ENCODE peak calls at places on chromosome 19, in ten cellular contexts. One of them, this sample, is unnamed.

GRCh38 chr19:19120308-19121156 is 17.7 kb downstream of the TMEM161A start:
- DNase-seq in fibroblast of pulmonary artery: peak; percentile 82
- DNase-seq in Caco-2: peak; percentile 42
- DNase-seq in fibroblast of villous mesenchyme: peak; percentile 89
- DNase-seq in astrocyte of the spinal cord: peak; percentile 84
- DNase-seq in thoracic aorta: no peak
- DNase-seq in colonic mucosa: peak; percentile 74
- DNase-seq in GM12865: peak; percentile 43
- DNase-seq in mucosa of descending colon: peak; percentile 86
- DNase-seq in lower leg skin: no peak
- DNase-seq in this sample: peak; percentile 46

GRCh38 chr19:3520166-3521103 is 14.3 kb downstream of the FZR1 start:
- DNase-seq in astrocyte of the spinal cord: no peak
- DNase-seq in thoracic aorta: no peak
- DNase-seq in mucosa of descending colon: no peak
- DNase-seq in fibroblast of pulmonary artery: no peak
- DNase-seq in colonic mucosa: no peak
- DNase-seq in GM12865: no peak
- DNase-seq in Caco-2: no peak
- DNase-seq in fibroblast of villous mesenchyme: no peak
- DNase-seq in lower leg skin: no peak
- DNase-seq in this sample: no peak

GRCh38 chr19:35251456-35251855 is 2.7 kb downstream of the LSR start:
- DNase-seq in thoracic aorta: no peak
- DNase-seq in Caco-2: no peak
- DNase-seq in mucosa of descending colon: no peak
- DNase-seq in colonic mucosa: peak; percentile 13
- DNase-seq in fibroblast of pulmonary artery: no peak
- DNase-seq in GM12865: no peak
- DNase-seq in fibroblast of villous mesenchyme: no peak
- DNase-seq in astrocyte of the spinal cord: no peak
- DNase-seq in lower leg skin: peak; percentile 18
- DNase-seq in this sample: no peak

GRCh38 chr19:8022275-8022674 is 16.8 kb upstream of the ELAVL1 start:
- DNase-seq in Caco-2: no peak
- DNase-seq in fibroblast of pulmonary artery: no peak
- DNase-seq in fibroblast of villous mesenchyme: no peak
- DNase-seq in thoracic aorta: no peak
- DNase-seq in mucosa of descending colon: no peak
- DNase-seq in GM12865: no peak
- DNase-seq in lower leg skin: no peak
- DNase-seq in astrocyte of the spinal cord: no peak
- DNase-seq in colonic mucosa: no peak
- DNase-seq in this sample: no peak

GRCh38 chr19:58555920-58556632 is 1.2 kb upstream of the CHMP2A start:
- DNase-seq in astrocyte of the spinal cord: no peak
- DNase-seq in GM12865: no peak
- DNase-seq in fibroblast of villous mesenchyme: no peak
- DNase-seq in colonic mucosa: peak; percentile 31
- DNase-seq in thoracic aorta: no peak
- DNase-seq in fibroblast of pulmonary artery: no peak
- DNase-seq in Caco-2: no peak
- DNase-seq in mucosa of descending colon: no peak
- DNase-seq in lower leg skin: peak; percentile 86
- DNase-seq in this sample: no peak

GRCh38 chr19:18833849-18834643 is 2.3 kb downstream of the UPF1 start:
- DNase-seq in astrocyte of the spinal cord: no peak
- DNase-seq in mucosa of descending colon: peak; percentile 71
- DNase-seq in fibroblast of pulmonary artery: no peak
- DNase-seq in thoracic aorta: no peak
- DNase-seq in fibroblast of villous mesenchyme: no peak
- DNase-seq in lower leg skin: no peak
- DNase-seq in Caco-2: no peak
- DNase-seq in GM12865: no peak
- DNase-seq in colonic mucosa: peak; percentile 57
- DNase-seq in this sample: no peak

GRCh38 chr19:1383014-1383310 is 745 bp upstream of the NDUFS7 start:
- DNase-seq in mucosa of descending colon: no peak
- DNase-seq in colonic mucosa: no peak
- DNase-seq in Caco-2: no peak
- DNase-seq in thoracic aorta: no peak
- DNase-seq in fibroblast of pulmonary artery: no peak
- DNase-seq in astrocyte of the spinal cord: no peak
- DNase-seq in lower leg skin: no peak
- DNase-seq in GM12865: no peak
- DNase-seq in fibroblast of villous mesenchyme: no peak
- DNase-seq in this sample: no peak

GRCh38 chr19:35013820-35014754 is 14.0 kb downstream of the GRAMD1A start:
- DNase-seq in lower leg skin: no peak
- DNase-seq in colonic mucosa: no peak
- DNase-seq in fibroblast of pulmonary artery: no peak
- DNase-seq in fibroblast of villous mesenchyme: no peak
- DNase-seq in thoracic aorta: no peak
- DNase-seq in mucosa of descending colon: peak; percentile 54
- DNase-seq in Caco-2: no peak
- DNase-seq in GM12865: peak; percentile 47
- DNase-seq in astrocyte of the spinal cord: no peak
- DNase-seq in this sample: no peak

GRCh38 chr19:48591021-48591420 is 15.5 kb upstream of the SPACA4 start:
- DNase-seq in mucosa of descending colon: no peak
- DNase-seq in astrocyte of the spinal cord: no peak
- DNase-seq in fibroblast of villous mesenchyme: no peak
- DNase-seq in thoracic aorta: no peak
- DNase-seq in lower leg skin: no peak
- DNase-seq in GM12865: no peak
- DNase-seq in Caco-2: no peak
- DNase-seq in colonic mucosa: no peak
- DNase-seq in fibroblast of pulmonary artery: peak; percentile 30
- DNase-seq in this sample: peak; percentile 34
- TF ChIP-seq CTCF in mucosa of descending colon: no peak
- TF ChIP-seq CTCF in astrocyte of the spinal cord: no peak
- TF ChIP-seq CTCF in fibroblast of villous mesenchyme: no peak
- TF ChIP-seq CTCF in thoracic aorta: no peak
- TF ChIP-seq CTCF in lower leg skin: no peak
- TF ChIP-seq CTCF in GM12865: no peak
- TF ChIP-seq CTCF in Caco-2: peak; percentile 8
- TF ChIP-seq CTCF in colonic mucosa: no peak
- TF ChIP-seq CTCF in fibroblast of pulmonary artery: peak; percentile 13
- TF ChIP-seq CTCF in this sample: no peak

GRCh38 chr19:37995346-37995745 is 88.3 kb downstream of the SIPA1L3 start:
- DNase-seq in fibroblast of pulmonary artery: no peak
- DNase-seq in Caco-2: no peak
- DNase-seq in GM12865: no peak
- DNase-seq in mucosa of descending colon: no peak
- DNase-seq in thoracic aorta: no peak
- DNase-seq in lower leg skin: no peak
- DNase-seq in astrocyte of the spinal cord: no peak
- DNase-seq in fibroblast of villous mesenchyme: no peak
- DNase-seq in colonic mucosa: no peak
- DNase-seq in this sample: no peak

GRCh38 chr19:37999309-38000213 is 92.6 kb downstream of the SIPA1L3 start:
- DNase-seq in astrocyte of the spinal cord: peak; percentile 97
- DNase-seq in GM12865: no peak
- DNase-seq in fibroblast of villous mesenchyme: peak; percentile 97
- DNase-seq in thoracic aorta: no peak
- DNase-seq in colonic mucosa: no peak
- DNase-seq in Caco-2: no peak
- DNase-seq in fibroblast of pulmonary artery: peak; percentile 97
- DNase-seq in mucosa of descending colon: no peak
- DNase-seq in lower leg skin: no peak
- DNase-seq in this sample: peak; percentile 95

GRCh38 chr19:37994823-37995130 is 87.8 kb downstream of the SIPA1L3 start:
- DNase-seq in fibroblast of pulmonary artery: no peak
- DNase-seq in thoracic aorta: no peak
- DNase-seq in fibroblast of villous mesenchyme: no peak
- DNase-seq in lower leg skin: no peak
- DNase-seq in colonic mucosa: no peak
- DNase-seq in GM12865: no peak
- DNase-seq in mucosa of descending colon: no peak
- DNase-seq in astrocyte of the spinal cord: no peak
- DNase-seq in Caco-2: no peak
- DNase-seq in this sample: no peak

GRCh38 chr19:37998801-37999308 is 91.8 kb downstream of the SIPA1L3 start:
- DNase-seq in GM12865: no peak
- DNase-seq in lower leg skin: no peak
- DNase-seq in astrocyte of the spinal cord: no peak
- DNase-seq in colonic mucosa: no peak
- DNase-seq in fibroblast of pulmonary artery: no peak
- DNase-seq in fibroblast of villous mesenchyme: no peak
- DNase-seq in thoracic aorta: no peak
- DNase-seq in mucosa of descending colon: no peak
- DNase-seq in Caco-2: no peak
- DNase-seq in this sample: no peak

DNA sequence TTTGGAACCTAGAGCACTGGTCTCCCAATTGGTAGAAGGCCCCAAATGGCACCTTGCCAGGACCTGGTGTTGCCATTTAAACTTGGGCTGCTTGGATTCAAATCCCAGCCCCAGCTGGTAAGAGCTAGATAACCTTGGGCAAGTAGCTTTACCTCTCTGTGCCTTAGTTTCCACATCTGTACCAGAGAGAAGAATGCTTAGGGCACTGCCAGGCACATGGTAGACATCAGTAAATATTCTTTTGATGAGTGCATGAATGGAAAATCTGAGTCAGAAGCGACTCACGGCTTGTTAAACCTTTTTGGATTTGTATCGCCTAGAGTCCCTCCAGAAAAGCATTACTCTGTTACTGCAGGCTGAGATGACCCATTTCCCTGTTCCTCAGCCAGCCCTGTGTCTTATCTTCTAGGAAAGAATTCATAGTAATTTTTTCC is 90.9 kb downstream of the SIPA1L3 start:
- DNase-seq in Caco-2: no peak
- DNase-seq in GM12865: no peak
- DNase-seq in astrocyte of the spinal cord: peak; percentile 86
- DNase-seq in colonic mucosa: no peak
- DNase-seq in fibroblast of villous mesenchyme: peak; percentile 81
- DNase-seq in mucosa of descending colon: no peak
- DNase-seq in thoracic aorta: no peak
- DNase-seq in lower leg skin: no peak
- DNase-seq in fibroblast of pulmonary artery: peak; percentile 89
- DNase-seq in this sample: peak; percentile 98
- H3K4me3 ChIP-seq in Caco-2: no peak overlapping the region
- H3K4me3 ChIP-seq in GM12865: no peak overlapping the region
- H3K4me3 ChIP-seq in astrocyte of the spinal cord: no peak overlapping the region
- H3K4me3 ChIP-seq in colonic mucosa: no peak overlapping the region
- H3K4me3 ChIP-seq in fibroblast of villous mesenchyme: no peak overlapping the region
- H3K4me3 ChIP-seq in mucosa of descending colon: no peak overlapping the region
- H3K4me3 ChIP-seq in thoracic aorta: no peak overlapping the region
- H3K4me3 ChIP-seq in lower leg skin: no peak overlapping the region
- H3K4me3 ChIP-seq in fibroblast of pulmonary artery: no peak overlapping the region
- H3K4me3 ChIP-seq in this sample: no peak overlapping the region

DNA sequence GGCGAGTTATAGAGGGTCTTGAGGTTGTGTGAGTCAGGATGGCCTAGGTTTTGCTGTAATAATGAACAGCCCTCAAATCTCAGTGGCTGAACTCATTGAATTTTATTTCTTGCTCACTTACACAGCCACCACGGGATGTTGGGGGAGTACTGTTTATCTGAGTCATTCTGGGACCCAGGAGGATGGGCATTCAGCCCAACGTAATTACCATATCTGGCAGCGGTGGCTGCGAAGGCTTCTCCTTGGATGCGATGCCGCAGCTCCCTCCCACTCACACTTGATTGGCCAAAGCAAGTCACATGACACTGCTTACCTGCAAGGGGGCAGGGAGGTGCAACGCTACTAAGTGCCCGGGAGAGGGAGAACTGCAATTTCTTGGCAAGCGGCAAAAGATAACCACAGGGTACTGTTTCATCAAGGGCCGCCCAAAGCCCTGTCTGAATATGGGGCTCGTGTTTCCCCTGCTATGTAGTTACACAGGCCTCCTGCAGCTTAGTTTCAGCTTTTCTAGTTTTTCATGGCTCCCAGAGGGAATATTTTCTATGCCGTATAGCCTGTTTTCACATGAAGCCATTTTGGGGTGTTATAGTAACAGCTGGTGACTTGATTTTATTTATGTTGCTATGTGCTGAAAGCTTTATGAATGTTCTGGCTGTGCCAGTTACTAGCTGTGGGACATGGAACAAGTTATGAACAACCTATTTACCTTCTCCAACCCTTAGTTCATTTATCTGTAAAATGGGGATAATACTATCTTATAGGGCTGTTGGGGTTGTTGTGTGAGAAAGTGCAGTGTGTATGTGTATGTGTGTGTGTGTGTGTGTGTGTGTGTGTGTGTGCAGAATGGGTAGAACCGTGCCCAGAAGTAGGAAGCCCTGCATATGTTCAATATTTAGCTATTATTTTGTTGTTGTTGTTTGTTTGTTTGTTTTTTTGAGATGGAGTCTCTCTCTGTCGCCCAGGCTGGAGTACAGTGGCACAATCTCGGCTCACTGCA is 20.1 kb downstream of the ZSWIM9 start:
- DNase-seq in GM12865: no peak
- DNase-seq in Caco-2: peak; percentile 93
- DNase-seq in lower leg skin: peak; percentile 77
- DNase-seq in fibroblast of villous mesenchyme: no peak
- DNase-seq in fibroblast of pulmonary artery: peak; percentile 65
- DNase-seq in colonic mucosa: no peak
- DNase-seq in mucosa of descending colon: peak; percentile 17
- DNase-seq in astrocyte of the spinal cord: peak; percentile 88
- DNase-seq in thoracic aorta: no peak
- DNase-seq in this sample: peak; percentile 40
- TF ChIP-seq CTCF in GM12865: no peak
- TF ChIP-seq CTCF in Caco-2: peak; percentile 77
- TF ChIP-seq CTCF in lower leg skin: no peak
- TF ChIP-seq CTCF in fibroblast of villous mesenchyme: no peak
- TF ChIP-seq CTCF in fibroblast of pulmonary artery: no peak
- TF ChIP-seq CTCF in colonic mucosa: no peak
- TF ChIP-seq CTCF in mucosa of descending colon: no peak
- TF ChIP-seq CTCF in astrocyte of the spinal cord: peak; percentile 25
- TF ChIP-seq CTCF in thoracic aorta: no peak
- TF ChIP-seq CTCF in this sample: no peak

GRCh38 chr19:5968431-5969373 is 9.2 kb downstream of the RANBP3 start:
- DNase-seq in GM12865: no peak
- DNase-seq in colonic mucosa: no peak
- DNase-seq in Caco-2: no peak
- DNase-seq in lower leg skin: no peak
- DNase-seq in mucosa of descending colon: no peak
- DNase-seq in thoracic aorta: no peak
- DNase-seq in fibroblast of villous mesenchyme: no peak
- DNase-seq in astrocyte of the spinal cord: no peak
- DNase-seq in fibroblast of pulmonary artery: no peak
- DNase-seq in this sample: no peak

GRCh38 chr19:5967571-5967970 is 10.4 kb downstream of the RANBP3 start:
- DNase-seq in fibroblast of villous mesenchyme: no peak
- DNase-seq in fibroblast of pulmonary artery: no peak
- DNase-seq in Caco-2: no peak
- DNase-seq in astrocyte of the spinal cord: no peak
- DNase-seq in colonic mucosa: no peak
- DNase-seq in lower leg skin: no peak
- DNase-seq in GM12865: no peak
- DNase-seq in thoracic aorta: no peak
- DNase-seq in mucosa of descending colon: no peak
- DNase-seq in this sample: no peak

GRCh38 chr19:5971714-5972354 is 6.1 kb downstream of the RANBP3 start:
- DNase-seq in fibroblast of villous mesenchyme: no peak
- DNase-seq in thoracic aorta: no peak
- DNase-seq in Caco-2: no peak
- DNase-seq in fibroblast of pulmonary artery: no peak
- DNase-seq in lower leg skin: no peak
- DNase-seq in astrocyte of the spinal cord: no peak
- DNase-seq in colonic mucosa: no peak
- DNase-seq in mucosa of descending colon: no peak
- DNase-seq in GM12865: no peak
- DNase-seq in this sample: no peak

GRCh38 chr19:5967994-5968430 is 9.9 kb downstream of the RANBP3 start:
- DNase-seq in Caco-2: peak; percentile 69
- DNase-seq in fibroblast of pulmonary artery: peak; percentile 89
- DNase-seq in colonic mucosa: peak; percentile 90
- DNase-seq in fibroblast of villous mesenchyme: peak; percentile 90
- DNase-seq in lower leg skin: no peak
- DNase-seq in mucosa of descending colon: peak; percentile 86
- DNase-seq in GM12865: peak; percentile 74
- DNase-seq in astrocyte of the spinal cord: peak; percentile 73
- DNase-seq in thoracic aorta: no peak
- DNase-seq in this sample: peak; percentile 92

DNA sequence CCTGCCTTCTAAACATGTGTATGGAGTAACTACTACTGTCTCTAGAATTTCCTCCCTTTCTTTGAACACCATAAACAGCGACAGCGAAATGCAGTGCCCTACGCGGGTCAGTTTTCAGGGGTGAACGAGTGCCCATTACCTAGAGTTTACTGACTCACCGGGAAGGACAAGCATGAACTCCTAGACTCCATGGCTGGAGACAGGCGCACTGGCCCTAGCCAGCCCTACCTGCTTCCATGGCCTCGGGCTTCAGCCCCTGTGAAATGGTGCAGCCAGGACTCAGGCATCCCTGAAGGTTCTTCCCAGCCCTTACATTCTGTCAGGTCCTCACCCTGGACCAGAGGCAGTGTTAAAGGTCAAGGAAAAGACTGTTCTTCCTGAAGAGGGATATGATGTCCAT is 8.5 kb downstream of the RANBP3 start:
- DNase-seq in mucosa of descending colon: no peak
- DNase-seq in fibroblast of villous mesenchyme: no peak
- DNase-seq in Caco-2: no peak
- DNase-seq in astrocyte of the spinal cord: no peak
- DNase-seq in GM12865: no peak
- DNase-seq in colonic mucosa: no peak
- DNase-seq in fibroblast of pulmonary artery: no peak
- DNase-seq in thoracic aorta: no peak
- DNase-seq in lower leg skin: no peak
- DNase-seq in this sample: no peak
- H3K4me3 ChIP-seq in mucosa of descending colon: no peak overlapping the region
- H3K4me3 ChIP-seq in fibroblast of villous mesenchyme: no peak overlapping the region
- H3K4me3 ChIP-seq in Caco-2: no peak overlapping the region
- H3K4me3 ChIP-seq in astrocyte of the spinal cord: no peak overlapping the region
- H3K4me3 ChIP-seq in GM12865: no peak overlapping the region
- H3K4me3 ChIP-seq in colonic mucosa: no peak overlapping the region
- H3K4me3 ChIP-seq in fibroblast of pulmonary artery: no peak overlapping the region
- H3K4me3 ChIP-seq in thoracic aorta: no peak overlapping the region
- H3K4me3 ChIP-seq in lower leg skin: no peak overlapping the region
- H3K4me3 ChIP-seq in this sample: no peak overlapping the region